ENCODE peak calls at places on chromosomes 6 and 20, in four cellular contexts. S, H, C and O are unnamed samples.

GRCh38 chr6:135250751-135251356 is 69.7 kb downstream of the MYB start:
- DNase-seq in S (no peak), H (no peak), C (no peak), O (no peak)

GRCh38 chr6:128390168-128390567 is 130.2 kb downstream of the PTPRK start:
- DNase-seq in C (no peak), H (no peak), S (no peak), O (no peak)

GRCh38 chr20:18702736-18703135 is 110.8 kb upstream of the SCP2D1 start:
- DNase-seq in S (no peak), C (no peak), H (no peak), O (no peak)

GRCh38 chr20:45506927-45507820 is 8.2 kb downstream of the SPINT3 start:
- DNase-seq in S (no peak), H (peak; percentile 45), C (no peak), O (no peak)

GRCh38 chr6:10577112-10577511 is 56.0 kb downstream of the GCNT2 start:
- DNase-seq in C (no peak), S (no peak), H (no peak), O (no peak)

GRCh38 chr20:34004227-34004626 is 10.5 kb downstream of the RALY start:
- DNase-seq in H (no peak), S (no peak), C (no peak), O (no peak)

GRCh38 chr6:22709804-22710203 is 140.4 kb downstream of the HDGFL1 start:
- DNase-seq in H (no peak), S (no peak), C (no peak), O (no peak)

GRCh38 chr6:33079575-33079974 is 3.8 kb downstream of the HLA-DPB1 start:
- DNase-seq in H (no peak), S (no peak), C (no peak), O (no peak)

GRCh38 chr6:41489284-41489851 is 56.8 kb upstream of the FOXP4 start:
- DNase-seq in S (no peak), H (no peak), C (peak; percentile 48), O (no peak)

DNA sequence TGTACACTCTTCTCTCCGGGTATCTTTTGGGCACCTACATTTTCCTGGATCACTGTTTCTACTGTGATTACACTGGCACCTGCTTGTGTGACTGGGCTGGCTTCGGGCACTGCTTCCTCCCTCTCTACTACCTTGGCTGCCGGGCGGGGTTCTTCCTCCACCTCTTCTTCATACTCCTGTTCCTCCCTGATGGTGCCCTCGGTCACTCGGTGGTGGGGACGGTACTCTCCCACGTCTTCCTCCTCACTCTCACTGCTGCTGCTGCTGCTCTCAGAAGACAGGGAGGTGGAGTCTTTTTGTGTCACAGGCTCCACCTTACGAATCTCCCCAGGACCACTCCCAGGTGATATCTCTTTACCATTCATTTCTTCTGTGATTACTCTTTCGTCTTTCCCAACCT is 42.5 kb downstream of the SMLR1 start:
- DNase-seq in C (no peak), S (no peak), H (no peak), O (no peak)
- H3K4me3 ChIP-seq in C (no peak overlapping the region), S (no peak overlapping the region), H (no peak overlapping the region), O (no peak overlapping the region)

GRCh38 chr6:79941489-79942151 is 5.7 kb downstream of the ELOVL4 start:
- DNase-seq in S (no peak), C (no peak), H (no peak), O (no peak)
- TF ChIP-seq CTCF in S (no peak), C (no peak), H (no peak), O (no peak)

GRCh38 chr6:5499644-5500306 is 238.5 kb downstream of the FARS2 start:
- DNase-seq in C (no peak), S (no peak), H (no peak), O (peak; percentile 9)
- H3K4me3 ChIP-seq in C (no peak overlapping the region), S (no peak overlapping the region), H (no peak overlapping the region), O (no peak overlapping the region)

GRCh38 chr6:169886631-169887227 is 135.3 kb downstream of the ERMARD start:
- DNase-seq in H (no peak), S (no peak), C (no peak), O (no peak)
- TF ChIP-seq CTCF in H (no peak), S (no peak), C (no peak), O (no peak)

DNA sequence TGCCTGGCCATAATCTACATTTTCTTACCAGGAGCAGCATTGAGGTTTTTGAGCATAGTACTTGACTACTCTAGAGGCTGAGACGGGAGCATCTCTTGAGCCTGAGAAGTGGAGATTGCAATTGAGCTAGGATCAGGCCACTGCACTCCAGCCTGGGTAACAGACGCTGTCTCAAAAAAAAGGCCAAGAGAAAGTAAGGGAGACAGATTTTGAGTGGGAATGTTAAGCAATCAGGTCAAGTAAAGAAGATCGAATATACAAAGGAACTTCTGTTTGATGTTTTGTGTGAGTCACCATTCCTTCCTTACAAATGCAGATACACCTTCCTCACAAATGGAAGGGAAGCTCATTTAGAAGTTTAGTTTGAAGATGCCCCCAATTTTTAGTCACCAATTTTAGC is 4.4 kb downstream of the PNRC1 start:
- DNase-seq in S (no peak), H (no peak), C (no peak), O (no peak)
- H3K4me3 ChIP-seq in S (peak overlapping the region; percentile 21), H (no peak overlapping the region), C (no peak overlapping the region), O (no peak overlapping the region)

DNA sequence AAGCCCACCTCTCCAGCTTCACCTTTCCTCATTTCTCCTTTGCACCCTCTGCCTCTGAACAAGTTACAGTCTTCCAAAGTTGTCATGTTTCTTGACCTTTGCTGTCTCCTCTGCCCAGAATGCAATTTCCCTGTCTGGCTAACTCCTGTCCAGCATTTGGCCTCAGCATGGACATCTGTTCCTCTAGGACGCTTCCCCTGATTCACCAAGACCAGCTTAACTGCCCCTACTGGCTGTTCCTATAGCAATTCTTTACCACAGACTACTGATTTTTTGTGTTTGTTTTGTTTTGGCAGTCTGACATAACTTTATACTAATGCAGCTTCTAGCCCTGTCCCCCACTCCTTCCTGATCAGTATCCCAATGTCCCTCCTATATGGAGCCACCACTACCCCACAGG is 13.4 kb downstream of the GNL1 start:
- DNase-seq in S (no peak), C (no peak), H (no peak), O (no peak)
- TF ChIP-seq CTCF in S (no peak), C (no peak), H (no peak), O (no peak)

DNA sequence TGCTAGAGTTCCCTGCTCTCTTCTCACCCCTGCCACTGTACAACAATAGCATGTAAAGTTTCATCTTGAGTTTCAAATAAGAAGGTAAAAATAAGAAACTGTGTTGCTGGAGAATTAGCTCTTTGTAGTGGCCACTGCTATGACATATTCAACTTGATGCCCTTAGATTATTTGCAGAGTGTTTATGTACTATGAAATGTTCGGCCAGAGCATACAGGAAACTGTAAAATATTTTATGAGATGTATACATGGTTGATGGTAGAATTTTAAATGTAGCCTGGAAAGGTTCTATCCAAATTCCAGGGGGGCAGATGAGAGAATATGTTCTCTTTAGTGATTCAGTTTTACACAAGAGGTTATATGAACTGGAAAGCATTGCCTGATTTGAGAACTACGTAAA is 438.8 kb downstream of the CDC5L start:
- DNase-seq in C (no peak), H (no peak), S (no peak), O (no peak)
- H3K4me3 ChIP-seq in C (no peak overlapping the region), H (no peak overlapping the region), S (no peak overlapping the region), O (no peak overlapping the region)

DNA sequence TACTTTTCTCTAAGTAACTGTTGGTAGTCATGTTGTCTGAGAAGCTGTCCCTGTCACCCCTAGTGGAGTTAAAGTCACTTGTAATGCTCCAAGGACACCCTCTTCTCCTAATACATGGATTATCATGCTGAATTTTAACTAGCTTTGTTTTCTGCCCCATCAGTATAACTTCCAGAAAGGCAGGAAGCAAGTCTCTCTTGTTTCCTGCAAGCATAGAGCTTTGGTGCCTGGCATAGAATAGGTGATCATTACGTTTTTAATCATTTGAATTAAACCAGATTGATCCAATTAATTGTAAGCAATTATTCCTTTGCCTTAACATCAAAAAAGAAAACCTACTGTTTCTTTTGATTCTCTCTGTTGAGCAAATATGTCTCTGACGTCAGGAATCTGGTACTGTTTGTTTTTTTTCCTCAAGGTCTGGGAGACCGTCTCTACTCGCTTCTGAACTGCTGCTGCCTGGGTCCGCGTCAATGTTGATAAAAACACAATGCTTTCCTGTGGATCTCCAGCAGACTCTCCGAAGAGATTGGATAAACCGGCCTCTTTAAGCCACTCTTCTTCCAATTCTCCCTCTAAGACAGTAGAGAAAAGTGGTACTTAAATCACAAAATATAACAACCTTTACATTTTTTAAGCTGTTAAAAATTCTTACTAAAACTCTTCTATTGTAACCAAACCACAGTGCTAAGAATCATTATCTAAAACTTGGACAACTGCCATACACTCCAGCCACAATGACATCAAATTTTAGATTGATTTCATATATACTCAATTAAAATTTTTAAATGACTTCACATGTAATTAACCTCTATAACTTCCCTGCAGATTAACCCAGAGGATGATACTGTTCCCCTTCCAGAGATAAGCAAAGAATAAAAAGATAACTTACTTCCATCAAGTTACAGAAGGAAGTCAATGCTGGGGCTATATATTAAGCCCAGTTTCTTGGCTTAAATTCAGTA is 71.6 kb downstream of the ARHGAP18 start:
- DNase-seq in H (no peak), C (peak; percentile 31), S (peak; percentile 80), O (no peak)
- TF ChIP-seq CTCF in H (no peak), C (no peak), S (no peak), O (no peak)